ENCODE peak calls at places on chromosomes 16 and 17, in seven cellular contexts. One of them, this sample, is unnamed.

GRCh38 chr17:46167267-46167666 is 26.0 kb downstream of the KANSL1 start:
- DNase-seq in astrocyte of the cerebellum: no peak
- DNase-seq in breast epithelium: no peak
- DNase-seq in progenitor cell of endocrine pancreas: no peak
- DNase-seq in uterus: no peak
- DNase-seq in keratinocyte: no peak
- DNase-seq in GM23338: no peak
- DNase-seq in this sample: no peak

GRCh38 chr16:12319464-12320030 is 343.0 kb downstream of the SNX29 start:
- DNase-seq in astrocyte of the cerebellum: no peak
- DNase-seq in breast epithelium: no peak
- DNase-seq in progenitor cell of endocrine pancreas: no peak
- DNase-seq in uterus: no peak
- DNase-seq in keratinocyte: no peak
- DNase-seq in GM23338: peak; percentile 16
- DNase-seq in this sample: no peak

GRCh38 chr17:34519286-34519685 is 60.1 kb upstream of the TMEM132E start:
- DNase-seq in astrocyte of the cerebellum: no peak
- DNase-seq in breast epithelium: no peak
- DNase-seq in progenitor cell of endocrine pancreas: no peak
- DNase-seq in uterus: no peak
- DNase-seq in keratinocyte: no peak
- DNase-seq in GM23338: peak; percentile 95
- DNase-seq in this sample: no peak

GRCh38 chr16:58417600-58417999 is 25.3 kb downstream of the GINS3 start:
- DNase-seq in astrocyte of the cerebellum: no peak
- DNase-seq in breast epithelium: no peak
- DNase-seq in progenitor cell of endocrine pancreas: no peak
- DNase-seq in uterus: no peak
- DNase-seq in keratinocyte: no peak
- DNase-seq in GM23338: no peak
- DNase-seq in this sample: no peak

GRCh38 chr17:45366049-45366448 is 49.2 kb upstream of the MAP3K14 start:
- DNase-seq in astrocyte of the cerebellum: no peak
- DNase-seq in breast epithelium: no peak
- DNase-seq in progenitor cell of endocrine pancreas: no peak
- DNase-seq in uterus: no peak
- DNase-seq in keratinocyte: no peak
- DNase-seq in GM23338: no peak
- DNase-seq in this sample: no peak

GRCh38 chr16:74667215-74667765 is 613 bp upstream of the RFWD3 start:
- DNase-seq in astrocyte of the cerebellum: no peak
- DNase-seq in breast epithelium: peak; percentile 24
- DNase-seq in progenitor cell of endocrine pancreas: no peak
- DNase-seq in uterus: no peak
- DNase-seq in keratinocyte: no peak
- DNase-seq in GM23338: peak; percentile 80
- DNase-seq in this sample: peak; percentile 41

GRCh38 chr17:37220609-37220953 is 155.2 kb upstream of the C17orf78 start:
- DNase-seq in astrocyte of the cerebellum: peak; percentile 8
- DNase-seq in breast epithelium: no peak
- DNase-seq in progenitor cell of endocrine pancreas: no peak
- DNase-seq in uterus: no peak
- DNase-seq in keratinocyte: no peak
- DNase-seq in GM23338: peak; percentile 60
- DNase-seq in this sample: no peak

GRCh38 chr17:32970281-32970680 is 21.4 kb upstream of the SPACA3 start:
- DNase-seq in astrocyte of the cerebellum: no peak
- DNase-seq in breast epithelium: no peak
- DNase-seq in progenitor cell of endocrine pancreas: no peak
- DNase-seq in uterus: peak; percentile 39
- DNase-seq in keratinocyte: no peak
- DNase-seq in GM23338: no peak
- DNase-seq in this sample: no peak

GRCh38 chr16:56401482-56401881 is 23.9 kb downstream of the AMFR start:
- DNase-seq in astrocyte of the cerebellum: no peak
- DNase-seq in breast epithelium: no peak
- DNase-seq in progenitor cell of endocrine pancreas: no peak
- DNase-seq in uterus: no peak
- DNase-seq in keratinocyte: no peak
- DNase-seq in GM23338: peak; percentile 66
- DNase-seq in this sample: no peak

GRCh38 chr16:35186045-35186759 is 1726.8 kb downstream of the TP53TG3F start:
- DNase-seq in astrocyte of the cerebellum: no peak
- DNase-seq in breast epithelium: no peak
- DNase-seq in progenitor cell of endocrine pancreas: no peak
- DNase-seq in uterus: no peak
- DNase-seq in keratinocyte: no peak
- DNase-seq in GM23338: no peak
- DNase-seq in this sample: no peak

GRCh38 chr17:52606098-52606497 is 447.6 kb upstream of the CA10 start:
- DNase-seq in astrocyte of the cerebellum: no peak
- DNase-seq in breast epithelium: no peak
- DNase-seq in progenitor cell of endocrine pancreas: no peak
- DNase-seq in uterus: no peak
- DNase-seq in keratinocyte: peak; percentile 15
- DNase-seq in GM23338: no peak
- DNase-seq in this sample: no peak

GRCh38 chr16:1787056-1787321 is 4.2 kb downstream of the NUBP2 start:
- DNase-seq in astrocyte of the cerebellum: no peak
- DNase-seq in breast epithelium: no peak
- DNase-seq in progenitor cell of endocrine pancreas: no peak
- DNase-seq in uterus: no peak
- DNase-seq in keratinocyte: no peak
- DNase-seq in GM23338: no peak
- DNase-seq in this sample: no peak

GRCh38 chr17:61009619-61010018 is 332.0 kb downstream of the BCAS3 start:
- DNase-seq in astrocyte of the cerebellum: peak; percentile 9
- DNase-seq in breast epithelium: no peak
- DNase-seq in progenitor cell of endocrine pancreas: no peak
- DNase-seq in uterus: no peak
- DNase-seq in keratinocyte: no peak
- DNase-seq in GM23338: no peak
- DNase-seq in this sample: no peak

GRCh38 chr17:40025991-40026815 is 11.0 kb downstream of the CSF3 start:
- DNase-seq in astrocyte of the cerebellum: peak; percentile 42
- DNase-seq in breast epithelium: peak; percentile 71
- DNase-seq in progenitor cell of endocrine pancreas: no peak
- DNase-seq in uterus: no peak
- DNase-seq in keratinocyte: peak; percentile 72
- DNase-seq in GM23338: no peak
- DNase-seq in this sample: no peak

GRCh38 chr16:20166531-20167235 is 93.0 kb upstream of the GPR139 start:
- DNase-seq in astrocyte of the cerebellum: no peak
- DNase-seq in breast epithelium: no peak
- DNase-seq in progenitor cell of endocrine pancreas: no peak
- DNase-seq in uterus: no peak
- DNase-seq in keratinocyte: no peak
- DNase-seq in GM23338: peak; percentile 23
- DNase-seq in this sample: no peak

GRCh38 chr17:35568561-35568960 is 7.9 kb upstream of the SLFN14 start:
- DNase-seq in astrocyte of the cerebellum: no peak
- DNase-seq in breast epithelium: no peak
- DNase-seq in progenitor cell of endocrine pancreas: no peak
- DNase-seq in uterus: no peak
- DNase-seq in keratinocyte: no peak
- DNase-seq in GM23338: peak; percentile 42
- DNase-seq in this sample: no peak

GRCh38 chr17:15442316-15443185 is 24.9 kb downstream of the CDRT4 start:
- DNase-seq in astrocyte of the cerebellum: no peak
- DNase-seq in breast epithelium: no peak
- DNase-seq in progenitor cell of endocrine pancreas: no peak
- DNase-seq in uterus: no peak
- DNase-seq in keratinocyte: no peak
- DNase-seq in GM23338: no peak
- DNase-seq in this sample: no peak

GRCh38 chr17:77356690-77357201 is 216.0 kb downstream of the SEC14L1 start:
- DNase-seq in astrocyte of the cerebellum: no peak
- DNase-seq in breast epithelium: no peak
- DNase-seq in progenitor cell of endocrine pancreas: no peak
- DNase-seq in uterus: no peak
- DNase-seq in keratinocyte: no peak
- DNase-seq in GM23338: no peak
- DNase-seq in this sample: peak; percentile 34

GRCh38 chr17:77354420-77354720 is 213.6 kb downstream of the SEC14L1 start:
- DNase-seq in astrocyte of the cerebellum: no peak
- DNase-seq in breast epithelium: no peak
- DNase-seq in progenitor cell of endocrine pancreas: no peak
- DNase-seq in uterus: no peak
- DNase-seq in keratinocyte: no peak
- DNase-seq in GM23338: no peak
- DNase-seq in this sample: no peak

GRCh38 chr17:77356109-77356689 is 215.4 kb downstream of the SEC14L1 start:
- DNase-seq in astrocyte of the cerebellum: no peak
- DNase-seq in breast epithelium: no peak
- DNase-seq in progenitor cell of endocrine pancreas: no peak
- DNase-seq in uterus: no peak
- DNase-seq in keratinocyte: no peak
- DNase-seq in GM23338: no peak
- DNase-seq in this sample: peak; percentile 34

GRCh38 chr17:77353684-77354419 is 213.1 kb downstream of the SEC14L1 start:
- DNase-seq in astrocyte of the cerebellum: no peak
- DNase-seq in breast epithelium: no peak
- DNase-seq in progenitor cell of endocrine pancreas: no peak
- DNase-seq in uterus: no peak
- DNase-seq in keratinocyte: no peak
- DNase-seq in GM23338: no peak
- DNase-seq in this sample: peak; percentile 33

DNA sequence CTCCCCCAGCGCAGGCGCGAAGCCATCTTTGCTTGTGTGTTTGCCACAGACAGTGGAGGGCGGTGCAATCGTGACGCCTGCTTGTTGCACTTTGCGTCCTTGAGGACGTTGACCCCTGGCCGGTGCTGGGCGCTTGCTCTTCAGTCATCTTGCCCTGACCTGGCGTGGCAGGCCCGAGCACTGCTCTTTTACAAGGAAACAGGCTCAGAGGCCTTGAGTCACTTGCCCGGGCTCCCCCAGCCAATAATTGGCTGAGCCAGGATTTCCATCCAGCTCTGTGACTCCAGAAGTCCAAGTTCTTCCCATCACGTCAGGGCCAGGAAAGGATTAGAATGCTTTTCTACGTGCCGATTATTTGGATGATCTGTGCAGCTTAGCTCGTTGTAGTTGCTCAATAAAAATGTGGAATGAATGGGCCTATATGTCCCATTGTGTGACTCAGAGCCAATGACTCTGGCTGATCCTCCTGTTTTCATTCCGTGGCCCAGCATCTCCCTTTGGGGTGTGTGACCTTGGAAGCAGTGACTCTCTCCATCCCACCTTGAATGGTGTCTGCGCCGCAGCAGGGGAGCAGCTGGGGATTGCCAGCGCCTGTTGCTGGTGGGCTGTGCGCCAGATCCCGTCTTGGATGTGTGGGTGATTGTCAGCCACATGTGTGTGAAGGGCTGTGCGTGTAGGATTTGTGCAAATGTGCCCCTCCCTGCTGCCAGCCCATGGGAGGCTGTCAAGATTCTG is 214.1 kb downstream of the SEC14L1 start:
- DNase-seq in astrocyte of the cerebellum: no peak
- DNase-seq in breast epithelium: no peak
- DNase-seq in progenitor cell of endocrine pancreas: no peak
- DNase-seq in uterus: peak; percentile 87
- DNase-seq in keratinocyte: no peak
- DNase-seq in GM23338: no peak
- DNase-seq in this sample: peak; percentile 33
- TF ChIP-seq CTCF in astrocyte of the cerebellum: no peak
- TF ChIP-seq CTCF in breast epithelium: no peak
- TF ChIP-seq CTCF in progenitor cell of endocrine pancreas: no peak
- TF ChIP-seq CTCF in uterus: no peak
- TF ChIP-seq CTCF in keratinocyte: no peak
- TF ChIP-seq CTCF in GM23338: no peak
- TF ChIP-seq CTCF in this sample: no peak

GRCh38 chr16:9124908-9125584 is 33.6 kb downstream of the HAPSTR1 start:
- DNase-seq in astrocyte of the cerebellum: no peak
- DNase-seq in breast epithelium: no peak
- DNase-seq in progenitor cell of endocrine pancreas: no peak
- DNase-seq in uterus: no peak
- DNase-seq in keratinocyte: no peak
- DNase-seq in GM23338: peak; percentile 66
- DNase-seq in this sample: no peak
- TF ChIP-seq CTCF in astrocyte of the cerebellum: peak; percentile 1
- TF ChIP-seq CTCF in breast epithelium: no peak
- TF ChIP-seq CTCF in progenitor cell of endocrine pancreas: no peak
- TF ChIP-seq CTCF in uterus: no peak
- TF ChIP-seq CTCF in keratinocyte: no peak
- TF ChIP-seq CTCF in GM23338: peak; percentile 68
- TF ChIP-seq CTCF in this sample: no peak

DNA sequence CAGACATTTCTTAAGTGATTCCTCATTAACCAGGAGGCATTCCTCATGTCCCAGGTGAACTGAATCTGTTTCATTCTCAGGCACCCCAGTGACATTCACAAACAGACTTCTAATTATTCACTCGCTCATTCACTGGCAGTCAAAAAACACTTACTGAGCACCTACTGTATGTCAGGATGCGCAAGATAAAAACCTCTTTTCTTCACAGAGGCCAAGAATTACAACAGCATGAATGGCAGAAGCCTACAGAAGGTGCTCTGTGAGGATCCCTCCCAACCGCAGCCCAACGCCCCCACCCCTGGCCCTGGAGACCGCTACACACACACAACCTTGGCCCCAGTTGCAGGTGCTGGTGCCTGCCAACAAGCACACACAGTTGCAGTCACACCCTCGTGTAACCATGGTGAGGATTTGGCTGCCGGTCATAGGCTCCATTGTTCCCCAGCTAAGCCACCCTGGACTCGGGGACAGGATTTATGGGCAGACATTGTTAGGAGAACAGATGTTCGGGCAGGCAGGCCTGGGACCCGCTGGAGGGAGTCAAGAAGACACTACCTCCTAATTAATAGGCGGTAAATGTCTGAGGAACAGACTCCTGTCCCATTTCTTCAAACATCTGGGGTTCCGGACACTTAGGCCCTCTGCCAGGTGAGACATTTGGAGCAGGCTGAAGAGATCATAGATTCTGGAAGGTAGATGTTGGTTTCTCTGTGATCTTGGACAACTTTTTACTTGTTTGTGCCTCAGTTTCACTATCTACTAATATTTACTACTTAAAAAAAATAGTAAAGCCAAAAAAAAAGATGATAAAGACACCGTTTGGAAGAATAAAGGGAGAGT is 43.2 kb downstream of the CUEDC1 start:
- DNase-seq in astrocyte of the cerebellum: no peak
- DNase-seq in breast epithelium: peak; percentile 96
- DNase-seq in progenitor cell of endocrine pancreas: no peak
- DNase-seq in uterus: peak; percentile 89
- DNase-seq in keratinocyte: no peak
- DNase-seq in GM23338: peak; percentile 41
- DNase-seq in this sample: no peak
- TF ChIP-seq CTCF in astrocyte of the cerebellum: no peak
- TF ChIP-seq CTCF in breast epithelium: no peak
- TF ChIP-seq CTCF in progenitor cell of endocrine pancreas: no peak
- TF ChIP-seq CTCF in uterus: no peak
- TF ChIP-seq CTCF in keratinocyte: no peak
- TF ChIP-seq CTCF in GM23338: no peak
- TF ChIP-seq CTCF in this sample: no peak

DNA sequence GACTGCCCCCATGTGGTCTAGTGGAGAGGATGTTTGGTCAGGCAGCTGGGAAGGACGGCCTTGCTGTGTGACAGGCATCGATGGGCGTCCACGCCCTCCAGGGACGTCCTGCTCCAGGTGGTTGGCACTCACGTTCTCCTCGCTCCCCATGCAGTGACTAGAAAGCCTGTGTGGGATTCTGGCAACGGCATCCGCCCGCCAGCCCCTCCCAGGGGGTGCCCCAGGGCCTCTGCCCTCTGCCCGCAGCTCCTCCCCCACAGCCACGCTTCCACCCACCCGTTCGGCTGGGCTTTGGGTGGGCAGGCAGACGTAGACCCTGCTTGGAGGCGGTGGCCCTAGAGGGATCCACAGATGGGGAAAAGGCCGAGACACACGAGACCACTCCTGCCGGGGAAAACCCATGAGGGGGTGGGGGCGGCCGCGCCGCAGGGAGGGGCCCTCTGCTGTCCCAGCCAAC is 4.7 kb upstream of the IL17C start:
- DNase-seq in astrocyte of the cerebellum: no peak
- DNase-seq in breast epithelium: no peak
- DNase-seq in progenitor cell of endocrine pancreas: no peak
- DNase-seq in uterus: no peak
- DNase-seq in keratinocyte: no peak
- DNase-seq in GM23338: peak; percentile 86
- DNase-seq in this sample: no peak
- TF ChIP-seq CTCF in astrocyte of the cerebellum: peak; percentile 12
- TF ChIP-seq CTCF in breast epithelium: no peak
- TF ChIP-seq CTCF in progenitor cell of endocrine pancreas: no peak
- TF ChIP-seq CTCF in uterus: no peak
- TF ChIP-seq CTCF in keratinocyte: peak; percentile 26
- TF ChIP-seq CTCF in GM23338: peak; percentile 81
- TF ChIP-seq CTCF in this sample: no peak